ENCODE peak calls at places on chromosome 12, in six cellular contexts. H is mesendoderm, O is H1, P is IMR-90, V is neuronal stem cell, X is trophoblast cell. B is an unnamed sample.

GRCh38 chr12:130053641-130054040 is 108.6 kb upstream of the FZD10 start:
- DNase-seq in H (peak; percentile 46), O (no peak), P (no peak), V (peak; percentile 33), X (no peak), B (no peak)

GRCh38 chr12:111818340-111818739 is 23.7 kb upstream of the MAPKAPK5 start:
- DNase-seq in H (no peak), O (no peak), P (no peak), V (no peak), X (no peak), B (no peak)

GRCh38 chr12:100539209-100539608 is 34.3 kb upstream of the GAS2L3 start:
- DNase-seq in H (peak; percentile 63), O (no peak), P (peak; percentile 37), V (peak; percentile 57), X (no peak), B (peak; percentile 42)

GRCh38 chr12:108342985-108343384 is 3.9 kb upstream of the CMKLR1 start:
- DNase-seq in H (no peak), O (no peak), P (no peak), V (no peak), X (no peak), B (no peak)

GRCh38 chr12:103561174-103561573 is 25.9 kb upstream of the STAB2 start:
- DNase-seq in H (peak; percentile 37), O (no peak), P (no peak), V (no peak), X (peak; percentile 97), B (peak; percentile 26)

GRCh38 chr12:128755565-128755964 is 68.2 kb downstream of the SLC15A4 start:
- DNase-seq in H (peak; percentile 12), O (no peak), P (no peak), V (no peak), X (no peak), B (no peak)

GRCh38 chr12:79407671-79408622 is 282.8 kb downstream of the PAWR start:
- DNase-seq in H (peak; percentile 90), O (peak; percentile 38), P (peak; percentile 91), V (peak; percentile 41), X (peak; percentile 68), B (peak; percentile 88)

GRCh38 chr12:51922146-51922545 is 14.8 kb downstream of the ACVRL1 start:
- DNase-seq in H (no peak), O (no peak), P (no peak), V (no peak), X (no peak), B (no peak)

GRCh38 chr12:82608706-82609105 is 78.0 kb upstream of the TMTC2 start:
- DNase-seq in H (peak; percentile 2), O (no peak), P (peak; percentile 2), V (no peak), X (no peak), B (no peak)

GRCh38 chr12:28954333-28954732 is 194.7 kb upstream of the FAR2 start:
- DNase-seq in H (no peak), O (no peak), P (peak; percentile 65), V (no peak), X (no peak), B (no peak)

GRCh38 chr12:28869197-28869596 is 279.9 kb upstream of the FAR2 start:
- DNase-seq in H (no peak), O (no peak), P (peak; percentile 91), V (no peak), X (peak; percentile 54), B (peak; percentile 90)

GRCh38 chr12:52925717-52926595 is 21.1 kb upstream of the KRT8 start:
- DNase-seq in H (peak; percentile 89), O (no peak), P (no peak), V (no peak), X (peak; percentile 57), B (no peak)

GRCh38 chr12:52436828-52437474 is 2.8 kb upstream of the KRT75 start:
- DNase-seq in H (no peak), O (no peak), P (no peak), V (no peak), X (no peak), B (no peak)

GRCh38 chr12:110355080-110355479 is 48.4 kb downstream of the ANAPC7 start:
- DNase-seq in H (peak; percentile 54), O (no peak), P (no peak), V (no peak), X (no peak), B (peak; percentile 16)

GRCh38 chr12:3491938-3492867 is 1.2 kb downstream of the PRMT8 start:
- DNase-seq in H (peak; percentile 88), O (peak; percentile 51), P (peak; percentile 32), V (peak; percentile 87), X (peak; percentile 36), B (peak; percentile 52)

GRCh38 chr12:105221588-105222325 is 14.2 kb downstream of the APPL2 start:
- DNase-seq in H (no peak), O (no peak), P (no peak), V (no peak), X (no peak), B (no peak)

GRCh38 chr12:109621864-109622485 is 48.4 kb downstream of the MVK start:
- DNase-seq in H (no peak), O (no peak), P (no peak), V (no peak), X (no peak), B (no peak)

GRCh38 chr12:104664368-104664767 is 207.6 kb downstream of the CHST11 start:
- DNase-seq in H (no peak), O (no peak), P (no peak), V (no peak), X (no peak), B (no peak)

GRCh38 chr12:99960312-99960711 is 24.4 kb downstream of the ANKS1B start:
- DNase-seq in H (no peak), O (no peak), P (no peak), V (no peak), X (no peak), B (peak; percentile 23)

GRCh38 chr12:52052471-52053186 is 1.4 kb downstream of the NR4A1 start:
- DNase-seq in H (peak; percentile 17), O (no peak), P (peak; percentile 47), V (no peak), X (no peak), B (no peak)

GRCh38 chr12:114288071-114288470 is 117.9 kb downstream of the TBX5 start:
- DNase-seq in H (no peak), O (no peak), P (peak; percentile 21), V (no peak), X (no peak), B (no peak)

GRCh38 chr12:70664463-70664862 is 27.2 kb upstream of the PTPRB start:
- DNase-seq in H (peak; percentile 11), O (no peak), P (no peak), V (peak; percentile 55), X (no peak), B (no peak)

GRCh38 chr12:52005218-52005902 is 1.4 kb upstream of the TAMALIN start:
- DNase-seq in H (no peak), O (no peak), P (no peak), V (no peak), X (no peak), B (no peak)

GRCh38 chr12:101181776-101182175 is 28.3 kb downstream of the SLC5A8 start:
- DNase-seq in H (no peak), O (no peak), P (no peak), V (no peak), X (no peak), B (peak; percentile 1)

GRCh38 chr12:124660846-124661245 is 93.4 kb upstream of the NCOR2 start:
- DNase-seq in H (no peak), O (no peak), P (no peak), V (no peak), X (no peak), B (no peak)

DNA sequence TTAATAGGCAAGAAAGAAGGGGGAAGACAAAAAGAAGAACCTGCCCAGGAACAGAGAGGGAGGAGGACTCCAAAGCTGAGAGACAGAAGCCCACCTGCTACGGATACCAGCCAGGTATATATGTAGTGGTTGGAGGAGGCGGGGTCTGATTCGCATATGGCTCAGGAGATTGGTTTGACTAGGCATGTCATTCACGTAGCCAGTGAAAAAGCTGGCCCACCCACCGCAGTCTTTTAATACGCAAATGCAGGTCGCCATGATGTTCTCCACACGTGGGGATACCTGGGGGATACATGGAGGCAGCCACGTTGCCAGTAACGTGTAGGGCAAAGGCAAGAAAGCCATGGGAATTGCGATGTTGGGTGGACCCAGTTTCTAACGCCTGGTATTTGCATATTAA is 73.2 kb downstream of the NTS start:
- DNase-seq in H (no peak), O (no peak), P (no peak), V (no peak), X (no peak), B (no peak)
- H2AK5ac ChIP-seq in H (no peak overlapping the region), O (no peak overlapping the region), P (no peak overlapping the region), V (no peak overlapping the region), X (no peak overlapping the region), B (no peak overlapping the region)

GRCh38 chr12:6925239-6925542 is 2.6 kb upstream of the ATN1 start:
- DNase-seq in H (peak; percentile 62), O (no peak), P (no peak), V (no peak), X (no peak), B (no peak)
- H3K4me3 ChIP-seq in H (no peak overlapping the region), O (peak overlapping the region; percentile 30), P (no peak overlapping the region), V (peak overlapping the region; percentile 50), X (no peak overlapping the region), B (peak overlapping the region; percentile 84)

DNA sequence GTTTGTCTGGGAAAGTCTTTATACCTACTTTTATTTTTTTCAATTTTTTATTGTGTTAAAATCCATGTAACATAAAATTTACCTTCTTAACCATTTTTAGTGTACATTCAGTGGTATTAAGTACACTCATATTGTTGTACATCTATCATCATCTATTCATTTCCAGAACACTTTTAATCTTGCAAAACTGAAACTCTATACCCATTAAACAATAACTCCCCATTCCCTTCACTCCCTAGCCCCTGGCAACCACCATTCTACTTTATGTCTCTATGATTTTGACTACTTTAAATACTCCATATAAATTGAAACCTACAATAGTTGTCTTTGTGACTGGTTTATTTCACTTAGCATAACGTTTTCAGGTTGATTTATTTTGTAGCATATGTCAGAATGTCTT is 131.9 kb upstream of the SLC38A2 start:
- DNase-seq in H (no peak), O (no peak), P (no peak), V (no peak), X (no peak), B (no peak)
- H2BK5ac ChIP-seq in H (no peak overlapping the region), O (no peak overlapping the region), P (no peak overlapping the region), V (no peak overlapping the region), X (no peak overlapping the region), B (no peak overlapping the region)

GRCh38 chr12:97612075-97612474 is 149.5 kb downstream of the RMST start:
- DNase-seq in H (no peak), O (no peak), P (no peak), V (no peak), X (no peak), B (no peak)

DNA sequence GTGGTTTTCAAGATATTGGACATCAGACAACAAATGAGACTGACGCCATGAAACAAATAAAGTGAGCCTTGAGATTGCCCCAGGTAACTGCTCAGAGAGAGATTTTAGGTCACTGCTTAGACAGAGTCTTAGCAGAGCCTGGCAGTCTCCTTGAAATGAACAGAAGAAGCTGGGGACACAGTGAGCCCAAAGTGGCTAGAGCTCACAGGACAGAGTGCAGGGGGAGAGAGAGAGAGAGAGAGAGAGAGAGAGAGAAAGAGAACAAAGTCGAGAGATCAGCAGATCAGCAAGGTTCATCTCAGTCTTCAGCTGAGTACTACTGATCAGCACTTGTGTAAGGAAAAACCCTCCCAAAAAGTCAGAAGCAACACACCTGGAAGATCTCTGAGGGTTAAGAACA is 147.4 kb downstream of the RMST start:
- DNase-seq in H (peak; percentile 8), O (no peak), P (no peak), V (no peak), X (no peak), B (no peak)
- H2AK5ac ChIP-seq in H (no peak overlapping the region), O (no peak overlapping the region), P (no peak overlapping the region), V (no peak overlapping the region), X (no peak overlapping the region), B (no peak overlapping the region)

B was measured in mesenchymal stem cell.